ENCODE peak calls at places on chromosomes 3 and 15, in seven cellular contexts. One of them, this sample, is unnamed. For H3K4me1, the result is how much of the 10 kb centered on the place peaks cover.

GRCh38 chr15:77375133-77375532 is 44.8 kb downstream of the PEAK1 start:
- DNase-seq in mammary epithelial cell: no peak
- DNase-seq in spleen: no peak
- DNase-seq in CD8-positive, alpha-beta T cell: no peak
- DNase-seq in upper lobe of right lung: no peak
- DNase-seq in heart left ventricle: no peak
- DNase-seq in heart right ventricle: no peak
- DNase-seq in this sample: no peak

GRCh38 chr3:148466143-148466542 is 231.6 kb upstream of the AGTR1 start:
- DNase-seq in CD8-positive, alpha-beta T cell: no peak
- DNase-seq in spleen: no peak
- DNase-seq in heart left ventricle: no peak
- DNase-seq in upper lobe of right lung: no peak
- DNase-seq in mammary epithelial cell: no peak
- DNase-seq in heart right ventricle: no peak
- DNase-seq in this sample: no peak

GRCh38 chr3:53464424-53464823 is 30.0 kb upstream of the CACNA1D start:
- DNase-seq in heart left ventricle: no peak
- DNase-seq in spleen: no peak
- DNase-seq in CD8-positive, alpha-beta T cell: no peak
- DNase-seq in mammary epithelial cell: peak
- DNase-seq in upper lobe of right lung: no peak
- DNase-seq in heart right ventricle: no peak
- DNase-seq in this sample: no peak

GRCh38 chr3:186093271-186093900 is 15.5 kb downstream of the ETV5 start:
- DNase-seq in CD8-positive, alpha-beta T cell: no peak
- DNase-seq in heart left ventricle: no peak
- DNase-seq in upper lobe of right lung: no peak
- DNase-seq in mammary epithelial cell: no peak
- DNase-seq in spleen: no peak
- DNase-seq in heart right ventricle: no peak
- DNase-seq in this sample: no peak

GRCh38 chr3:66383998-66384745 is 116.7 kb downstream of the LRIG1 start:
- DNase-seq in mammary epithelial cell: no peak
- DNase-seq in upper lobe of right lung: no peak
- DNase-seq in CD8-positive, alpha-beta T cell: peak
- DNase-seq in spleen: no peak
- DNase-seq in heart right ventricle: no peak
- DNase-seq in heart left ventricle: no peak
- DNase-seq in this sample: no peak

GRCh38 chr3:5301671-5302297 is 114.3 kb downstream of the EDEM1 start:
- DNase-seq in spleen: no peak
- DNase-seq in upper lobe of right lung: no peak
- DNase-seq in CD8-positive, alpha-beta T cell: no peak
- DNase-seq in mammary epithelial cell: no peak
- DNase-seq in heart right ventricle: no peak
- DNase-seq in heart left ventricle: no peak
- DNase-seq in this sample: no peak

GRCh38 chr3:171415070-171415469 is 45.1 kb downstream of the TNIK start:
- DNase-seq in upper lobe of right lung: no peak
- DNase-seq in CD8-positive, alpha-beta T cell: no peak
- DNase-seq in spleen: no peak
- DNase-seq in heart right ventricle: no peak
- DNase-seq in heart left ventricle: no peak
- DNase-seq in mammary epithelial cell: peak
- DNase-seq in this sample: no peak

GRCh38 chr3:13208706-13209295 is 135.6 kb upstream of the IQSEC1 start:
- DNase-seq in CD8-positive, alpha-beta T cell: no peak
- DNase-seq in mammary epithelial cell: no peak
- DNase-seq in spleen: peak
- DNase-seq in heart right ventricle: no peak
- DNase-seq in upper lobe of right lung: no peak
- DNase-seq in heart left ventricle: no peak
- DNase-seq in this sample: no peak

GRCh38 chr3:38102073-38102844 is 34.7 kb downstream of the ACAA1 start:
- DNase-seq in spleen: no peak
- DNase-seq in CD8-positive, alpha-beta T cell: no peak
- DNase-seq in heart left ventricle: no peak
- DNase-seq in upper lobe of right lung: no peak
- DNase-seq in heart right ventricle: no peak
- DNase-seq in mammary epithelial cell: no peak
- DNase-seq in this sample: no peak

GRCh38 chr3:111910806-111911205 is 51.7 kb downstream of the PHLDB2 start:
- DNase-seq in mammary epithelial cell: no peak
- DNase-seq in CD8-positive, alpha-beta T cell: no peak
- DNase-seq in upper lobe of right lung: no peak
- DNase-seq in spleen: no peak
- DNase-seq in heart left ventricle: no peak
- DNase-seq in heart right ventricle: no peak
- DNase-seq in this sample: no peak

GRCh38 chr15:68619303-68619698 is 40.5 kb downstream of the CORO2B start:
- DNase-seq in CD8-positive, alpha-beta T cell: no peak
- DNase-seq in heart left ventricle: no peak
- DNase-seq in heart right ventricle: no peak
- DNase-seq in upper lobe of right lung: no peak
- DNase-seq in spleen: no peak
- DNase-seq in mammary epithelial cell: no peak
- DNase-seq in this sample: no peak

GRCh38 chr3:159872374-159873109 is 116.1 kb upstream of the IL12A start:
- DNase-seq in mammary epithelial cell: peak
- DNase-seq in CD8-positive, alpha-beta T cell: no peak
- DNase-seq in heart right ventricle: no peak
- DNase-seq in spleen: no peak
- DNase-seq in upper lobe of right lung: no peak
- DNase-seq in heart left ventricle: no peak
- DNase-seq in this sample: no peak

GRCh38 chr3:23094890-23095462 is 108.2 kb upstream of the UBE2E2 start:
- DNase-seq in heart left ventricle: no peak
- DNase-seq in mammary epithelial cell: peak
- DNase-seq in spleen: no peak
- DNase-seq in upper lobe of right lung: no peak
- DNase-seq in heart right ventricle: no peak
- DNase-seq in CD8-positive, alpha-beta T cell: no peak
- DNase-seq in this sample: no peak

GRCh38 chr3:30604566-30604965 is 1.8 kb upstream of the TGFBR2 start:
- DNase-seq in spleen: no peak
- DNase-seq in heart right ventricle: no peak
- DNase-seq in CD8-positive, alpha-beta T cell: no peak
- DNase-seq in mammary epithelial cell: no peak
- DNase-seq in upper lobe of right lung: no peak
- DNase-seq in heart left ventricle: no peak
- DNase-seq in this sample: no peak

GRCh38 chr3:30606301-30607031 is at the start of gene TGFBR2:
- DNase-seq in upper lobe of right lung: peak
- DNase-seq in CD8-positive, alpha-beta T cell: peak
- DNase-seq in heart left ventricle: peak
- DNase-seq in mammary epithelial cell: peak
- DNase-seq in heart right ventricle: peak
- DNase-seq in spleen: peak
- DNase-seq in this sample: peak

GRCh38 chr3:30605005-30605404 is 1.4 kb upstream of the TGFBR2 start:
- DNase-seq in spleen: no peak
- DNase-seq in mammary epithelial cell: no peak
- DNase-seq in CD8-positive, alpha-beta T cell: no peak
- DNase-seq in upper lobe of right lung: no peak
- DNase-seq in heart left ventricle: no peak
- DNase-seq in heart right ventricle: no peak
- DNase-seq in this sample: no peak

GRCh38 chr3:30607032-30607833 is 832 bp downstream of the TGFBR2 start:
- DNase-seq in mammary epithelial cell: peak
- DNase-seq in spleen: peak
- DNase-seq in heart left ventricle: peak
- DNase-seq in CD8-positive, alpha-beta T cell: peak
- DNase-seq in upper lobe of right lung: peak
- DNase-seq in heart right ventricle: peak
- DNase-seq in this sample: peak

DNA sequence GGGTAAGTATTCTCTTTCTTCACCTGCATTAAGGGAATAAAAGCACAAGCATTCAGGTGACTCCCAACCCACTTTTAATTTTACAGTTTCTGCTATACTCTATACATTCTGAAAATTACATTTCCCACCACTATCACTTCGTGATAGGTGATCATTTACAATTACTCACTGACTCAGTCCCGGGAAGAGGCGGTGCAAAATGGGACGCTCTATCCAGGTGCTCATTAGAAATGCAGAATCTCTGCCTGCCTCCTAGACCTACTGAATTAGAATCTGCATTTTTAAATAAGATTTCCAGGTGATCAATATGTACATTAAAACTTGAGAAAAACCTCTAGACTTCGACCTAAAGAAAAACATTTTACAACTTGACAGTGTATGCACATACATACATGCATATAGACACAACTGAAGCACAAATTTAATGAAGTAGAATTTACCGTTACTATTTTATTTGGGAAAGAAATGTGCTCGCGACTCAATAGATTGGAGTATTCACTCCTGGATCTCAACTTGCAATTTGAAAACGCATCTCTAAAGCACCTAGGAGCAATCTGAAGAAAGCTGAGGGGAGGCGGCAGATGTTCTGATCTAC is 598 bp upstream of the TGFBR2 start:
- DNase-seq in upper lobe of right lung: no peak
- DNase-seq in heart left ventricle: no peak
- DNase-seq in mammary epithelial cell: peak
- DNase-seq in CD8-positive, alpha-beta T cell: no peak
- DNase-seq in spleen: no peak
- DNase-seq in heart right ventricle: no peak
- DNase-seq in this sample: no peak
- H3K4me1 ChIP-seq in upper lobe of right lung: under half
- H3K4me1 ChIP-seq in heart left ventricle: under half
- H3K4me1 ChIP-seq in mammary epithelial cell: under half
- H3K4me1 ChIP-seq in CD8-positive, alpha-beta T cell: under half
- H3K4me1 ChIP-seq in spleen: under half
- H3K4me1 ChIP-seq in heart right ventricle: under half
- H3K4me1 ChIP-seq in this sample: under half

GRCh38 chr3:45978348-45978747 is 17.3 kb downstream of the FYCO1 start:
- DNase-seq in spleen: no peak
- DNase-seq in heart right ventricle: no peak
- DNase-seq in upper lobe of right lung: peak
- DNase-seq in CD8-positive, alpha-beta T cell: peak
- DNase-seq in mammary epithelial cell: peak
- DNase-seq in heart left ventricle: no peak
- DNase-seq in this sample: no peak
- H3K4me1 ChIP-seq in spleen: under half
- H3K4me1 ChIP-seq in heart right ventricle: under half
- H3K4me1 ChIP-seq in upper lobe of right lung: under half
- H3K4me1 ChIP-seq in CD8-positive, alpha-beta T cell: under half
- H3K4me1 ChIP-seq in mammary epithelial cell: under half
- H3K4me1 ChIP-seq in heart left ventricle: under half
- H3K4me1 ChIP-seq in this sample: under half

DNA sequence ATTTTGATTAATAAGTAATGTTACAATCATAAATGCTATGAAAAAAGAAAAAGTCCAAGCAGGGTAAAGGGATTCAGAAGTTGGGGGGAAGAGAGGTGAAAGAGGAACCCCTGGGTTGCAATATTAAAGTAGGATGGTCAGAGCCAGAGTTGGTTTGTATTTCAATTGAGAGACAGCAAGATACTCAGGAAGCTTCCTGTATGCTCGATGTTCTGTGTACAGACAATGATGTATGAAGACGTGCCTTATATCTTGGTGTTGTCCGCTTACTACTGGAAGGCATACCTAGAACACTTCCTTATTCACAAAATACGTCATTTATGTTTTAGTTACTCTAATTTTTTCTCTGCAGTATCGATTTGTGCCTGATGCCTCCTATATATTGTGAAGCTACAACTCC is 87.6 kb downstream of the TBL1XR1 start:
- DNase-seq in mammary epithelial cell: no peak
- DNase-seq in CD8-positive, alpha-beta T cell: no peak
- DNase-seq in heart right ventricle: no peak
- DNase-seq in spleen: no peak
- DNase-seq in upper lobe of right lung: no peak
- DNase-seq in heart left ventricle: no peak
- DNase-seq in this sample: no peak
- H3K4me1 ChIP-seq in mammary epithelial cell: under half
- H3K4me1 ChIP-seq in CD8-positive, alpha-beta T cell: under half
- H3K4me1 ChIP-seq in heart right ventricle: under half
- H3K4me1 ChIP-seq in spleen: under half
- H3K4me1 ChIP-seq in upper lobe of right lung: under half
- H3K4me1 ChIP-seq in heart left ventricle: under half
- H3K4me1 ChIP-seq in this sample: under half

DNA sequence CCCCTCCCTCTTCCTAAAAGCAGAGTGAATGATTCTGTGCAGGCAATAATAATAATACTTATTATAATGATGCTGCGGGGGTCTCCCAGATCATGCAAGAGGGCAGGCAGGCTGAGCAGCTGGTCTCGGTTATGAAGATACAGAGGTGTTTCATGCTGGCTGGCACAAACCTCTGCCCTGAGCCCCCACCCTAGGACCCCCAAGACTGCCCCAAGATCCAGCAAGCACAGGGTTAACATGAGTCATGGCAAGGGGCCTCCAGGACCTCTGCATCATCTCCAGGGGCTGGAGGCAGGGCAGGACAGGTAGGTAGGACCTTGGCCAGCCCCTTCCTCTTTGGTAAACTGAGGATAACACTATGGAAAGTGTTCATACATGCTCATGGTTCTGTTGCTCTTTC is 2.7 kb downstream of the MGLL start:
- DNase-seq in spleen: no peak
- DNase-seq in heart right ventricle: no peak
- DNase-seq in CD8-positive, alpha-beta T cell: no peak
- DNase-seq in mammary epithelial cell: no peak
- DNase-seq in heart left ventricle: no peak
- DNase-seq in upper lobe of right lung: no peak
- DNase-seq in this sample: no peak
- H3K4me1 ChIP-seq in spleen: under half
- H3K4me1 ChIP-seq in heart right ventricle: half or more
- H3K4me1 ChIP-seq in CD8-positive, alpha-beta T cell: under half
- H3K4me1 ChIP-seq in mammary epithelial cell: half or more
- H3K4me1 ChIP-seq in heart left ventricle: half or more
- H3K4me1 ChIP-seq in upper lobe of right lung: half or more
- H3K4me1 ChIP-seq in this sample: half or more

GRCh38 chr3:64084640-64085039 is 61.3 kb upstream of the PSMD6 start:
- DNase-seq in upper lobe of right lung: no peak
- DNase-seq in mammary epithelial cell: peak
- DNase-seq in spleen: no peak
- DNase-seq in heart right ventricle: no peak
- DNase-seq in CD8-positive, alpha-beta T cell: no peak
- DNase-seq in heart left ventricle: no peak
- DNase-seq in this sample: no peak
- H3K4me1 ChIP-seq in upper lobe of right lung: under half
- H3K4me1 ChIP-seq in mammary epithelial cell: under half
- H3K4me1 ChIP-seq in spleen: under half
- H3K4me1 ChIP-seq in heart right ventricle: under half
- H3K4me1 ChIP-seq in CD8-positive, alpha-beta T cell: under half
- H3K4me1 ChIP-seq in heart left ventricle: under half
- H3K4me1 ChIP-seq in this sample: under half

GRCh38 chr15:99979371-99979770 is 246.1 kb upstream of the LYSMD4 start:
- DNase-seq in heart left ventricle: no peak
- DNase-seq in spleen: peak
- DNase-seq in upper lobe of right lung: no peak
- DNase-seq in heart right ventricle: no peak
- DNase-seq in mammary epithelial cell: no peak
- DNase-seq in CD8-positive, alpha-beta T cell: no peak
- DNase-seq in this sample: no peak
- H3K4me1 ChIP-seq in heart left ventricle: under half
- H3K4me1 ChIP-seq in spleen: under half
- H3K4me1 ChIP-seq in upper lobe of right lung: under half
- H3K4me1 ChIP-seq in heart right ventricle: under half
- H3K4me1 ChIP-seq in mammary epithelial cell: under half
- H3K4me1 ChIP-seq in CD8-positive, alpha-beta T cell: under half
- H3K4me1 ChIP-seq in this sample: under half

This sample was measured in tibial artery.